ENCODE peak calls at places on chromosomes 3 and 15, in eight cellular contexts. S is stomach, M is endothelial cell of umbilical vein, E is RWPE2, U is left lung, P is GM23338, T is foreskin fibroblast, D is AG09309. Y is an unnamed sample.

GRCh38 chr3:106262976-106263375 is 394.2 kb upstream of the CBLB start:
- DNase-seq in S (no peak), M (no peak), E (no peak), U (no peak), P (no peak), T (no peak), D (no peak), Y (no peak)

GRCh38 chr3:9122732-9123364 is 126.6 kb downstream of the SRGAP3 start:
- DNase-seq in S (no peak), M (no peak), E (no peak), U (no peak), P (no peak), T (no peak), D (no peak), Y (no peak)

GRCh38 chr3:154792828-154793227 is 287.3 kb upstream of the MME start:
- DNase-seq in S (no peak), M (no peak), E (no peak), U (no peak), P (no peak), T (no peak), D (no peak), Y (no peak)

GRCh38 chr3:188153498-188153948 is 434 bp upstream of the LPP start:
- DNase-seq in S (peak; percentile 85), M (peak; percentile 92), E (peak; percentile 88), U (peak; percentile 87), P (peak; percentile 95), T (peak; percentile 95), D (peak; percentile 87), Y (peak; percentile 88)

GRCh38 chr3:195150194-195151118 is 120.5 kb downstream of the XXYLT1 start:
- DNase-seq in S (peak; percentile 83), M (peak; percentile 99), E (no peak), U (peak; percentile 88), P (peak; percentile 85), T (peak; percentile 24), D (no peak), Y (no peak)

GRCh38 chr15:63114465-63114864 is 7.2 kb upstream of the LACTB start:
- DNase-seq in S (no peak), M (peak; percentile 22), E (no peak), U (no peak), P (no peak), T (peak; percentile 31), D (no peak), Y (no peak)

GRCh38 chr3:148789156-148789555 is 38.5 kb upstream of the CPB1 start:
- DNase-seq in S (no peak), M (no peak), E (no peak), U (no peak), P (peak; percentile 48), T (peak; percentile 66), D (no peak), Y (peak; percentile 45)

GRCh38 chr3:31695280-31696008 is 162.7 kb downstream of the STT3B start:
- DNase-seq in S (peak; percentile 36), M (no peak), E (no peak), U (no peak), P (peak; percentile 62), T (no peak), D (no peak), Y (no peak)

GRCh38 chr15:97129684-97130083 is 799.2 kb downstream of the NR2F2 start:
- DNase-seq in S (no peak), M (no peak), E (no peak), U (no peak), P (no peak), T (no peak), D (no peak), Y (no peak)

GRCh38 chr3:25854635-25855034 is 64.7 kb downstream of the OXSM start:
- DNase-seq in S (no peak), M (no peak), E (no peak), U (no peak), P (no peak), T (peak; percentile 78), D (peak; percentile 16), Y (no peak)

GRCh38 chr15:68982002-68982401 is 32.5 kb upstream of the NOX5 start:
- DNase-seq in S (no peak), M (no peak), E (no peak), U (no peak), P (no peak), T (no peak), D (no peak), Y (no peak)

GRCh38 chr15:29774900-29775299 is 47.4 kb downstream of the TJP1 start:
- DNase-seq in S (no peak), M (no peak), E (peak; percentile 79), U (no peak), P (no peak), T (peak; percentile 76), D (peak; percentile 61), Y (no peak)

GRCh38 chr3:23594066-23594465 is 211.7 kb upstream of the UBE2E1 start:
- DNase-seq in S (no peak), M (no peak), E (no peak), U (no peak), P (no peak), T (no peak), D (no peak), Y (no peak)

GRCh38 chr3:129943020-129943419 is 31.5 kb upstream of the TRH start:
- DNase-seq in S (no peak), M (no peak), E (no peak), U (no peak), P (no peak), T (no peak), D (no peak), Y (no peak)

GRCh38 chr3:14153663-14154062 is 24.7 kb downstream of the XPC start:
- DNase-seq in S (no peak), M (no peak), E (no peak), U (no peak), P (no peak), T (no peak), D (no peak), Y (no peak)

GRCh38 chr3:177792363-177793030 is 595.2 kb upstream of the TBL1XR1 start:
- DNase-seq in S (no peak), M (no peak), E (no peak), U (no peak), P (no peak), T (no peak), D (no peak), Y (no peak)

GRCh38 chr3:128367221-128367620 is 99.5 kb downstream of the DNAJB8 start:
- DNase-seq in S (no peak), M (no peak), E (no peak), U (no peak), P (no peak), T (no peak), D (no peak), Y (no peak)
- H3K4me3 ChIP-seq in S (no peak overlapping the region), M (no peak overlapping the region), E (no peak overlapping the region), U (no peak overlapping the region), P (no peak overlapping the region), T (no peak overlapping the region), D (no peak overlapping the region), Y (no peak overlapping the region)

GRCh38 chr3:71876135-71876534 is 91.2 kb upstream of the PROK2 start:
- DNase-seq in S (no peak), M (no peak), E (no peak), U (no peak), P (no peak), T (no peak), D (no peak), Y (no peak)

GRCh38 chr3:71881041-71881440 is 96.1 kb upstream of the PROK2 start:
- DNase-seq in S (no peak), M (no peak), E (no peak), U (no peak), P (no peak), T (no peak), D (no peak), Y (no peak)

GRCh38 chr3:71881732-71882131 is 96.8 kb upstream of the PROK2 start:
- DNase-seq in S (no peak), M (no peak), E (no peak), U (no peak), P (no peak), T (no peak), D (no peak), Y (no peak)

GRCh38 chr3:71876706-71877105 is 91.8 kb upstream of the PROK2 start:
- DNase-seq in S (no peak), M (no peak), E (no peak), U (no peak), P (no peak), T (no peak), D (no peak), Y (no peak)

DNA sequence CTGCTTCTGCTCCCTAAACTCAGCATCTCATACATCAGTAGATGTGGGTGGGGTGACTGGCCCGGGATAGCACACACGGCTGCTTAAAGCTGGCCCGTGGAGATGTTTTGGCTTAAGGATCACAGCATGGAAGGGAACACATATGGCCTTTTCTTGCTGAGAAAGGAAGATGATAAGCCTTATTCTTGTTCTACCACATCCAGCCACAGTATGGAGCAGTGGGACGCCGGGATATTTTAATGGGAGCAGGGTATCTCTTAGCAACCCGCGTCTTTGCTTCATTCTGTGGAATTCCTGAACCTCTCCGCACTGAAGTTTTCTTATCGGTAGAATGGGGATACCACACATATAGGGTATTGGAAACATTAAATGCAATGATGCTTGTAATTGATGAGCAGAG is 94.1 kb upstream of the PROK2 start:
- DNase-seq in S (no peak), M (no peak), E (no peak), U (no peak), P (peak; percentile 58), T (no peak), D (no peak), Y (no peak)
- TF ChIP-seq CTCF in S (no peak), M (no peak), E (no peak), U (no peak), P (peak; percentile 51), T (no peak), D (no peak), Y (peak; percentile 29)

DNA sequence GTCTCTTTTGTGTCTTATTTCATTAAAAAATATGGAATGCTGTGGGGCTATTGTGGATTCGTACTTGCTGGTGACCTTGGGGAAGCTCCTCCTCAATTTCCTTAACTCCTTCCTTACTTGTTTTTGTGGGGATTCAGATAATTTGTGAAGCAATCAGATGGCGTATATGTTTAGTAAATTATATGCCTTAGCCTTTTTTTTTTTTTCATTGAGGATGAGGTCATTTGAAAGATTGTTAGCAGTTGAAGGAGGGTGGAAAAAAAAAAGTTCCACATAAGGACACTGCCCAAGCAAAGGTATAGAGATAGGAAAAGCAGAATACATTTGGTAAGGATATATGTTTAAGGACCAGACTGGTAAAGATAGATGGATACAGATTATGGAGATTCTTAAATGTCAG is 3.3 kb downstream of the RNF13 start:
- DNase-seq in S (no peak), M (no peak), E (no peak), U (no peak), P (no peak), T (no peak), D (no peak), Y (no peak)
- H3K4me3 ChIP-seq in S (peak overlapping the region; percentile 71), M (no peak overlapping the region), E (no peak overlapping the region), U (peak overlapping the region; percentile 73), P (no peak overlapping the region), T (no peak overlapping the region), D (no peak overlapping the region), Y (no peak overlapping the region)

DNA sequence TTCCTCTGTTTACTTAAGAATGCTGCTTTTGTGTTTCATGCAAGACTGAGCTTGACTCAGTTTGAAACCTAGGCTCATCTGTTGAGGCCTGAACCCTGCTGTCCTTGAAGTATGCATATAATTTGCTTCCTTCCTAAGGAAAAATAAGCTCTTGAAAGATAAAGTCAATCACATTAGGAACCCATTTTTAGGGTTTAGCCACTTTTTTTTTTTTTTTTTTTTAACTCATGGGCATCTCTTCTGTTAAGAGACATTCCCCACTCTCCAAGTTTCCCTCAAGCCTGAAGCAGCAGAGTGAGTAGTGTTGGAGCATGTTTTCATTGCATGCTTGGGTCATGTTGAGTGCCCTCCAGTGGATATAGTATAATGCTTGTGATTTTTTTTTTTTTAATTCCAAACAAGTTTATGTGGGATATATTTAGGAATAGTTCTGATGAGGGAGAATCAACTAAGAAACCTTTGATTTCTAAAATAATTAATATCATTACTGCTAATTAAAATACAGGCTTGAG is 3.6 kb downstream of the CTNNB1 start:
- DNase-seq in S (no peak), M (peak; percentile 71), E (no peak), U (no peak), P (peak; percentile 50), T (peak; percentile 71), D (no peak), Y (peak; percentile 53)
- TF ChIP-seq CTCF in S (no peak), M (peak; percentile 25), E (peak; percentile 78), U (no peak), P (peak; percentile 15), T (peak; percentile 20), D (peak; percentile 40), Y (peak; percentile 47)